ENCODE peak calls at places on chromosomes 6 and 20, in seven cellular contexts. One of them, this sample, is unnamed.

GRCh38 chr20:50118203-50118602 is 5.3 kb upstream of the UBE2V1 start:
- DNase-seq in HEK293T: no peak
- DNase-seq in activated naive CD4-positive, alpha-beta T cell treated with anti-CD3 and anti-CD28 coated beads, Interleukin-2, amount 10 ng/mL, durations not matched to agents 7 days and 5 days: no peak
- DNase-seq in M059J: no peak
- DNase-seq in astrocyte of the spinal cord: no peak
- DNase-seq in T follicular helper cell: no peak
- DNase-seq in brain microvascular endothelial cell: no peak
- DNase-seq in this sample: no peak

GRCh38 chr6:13364842-13365241 is 36.5 kb upstream of the TBC1D7 start:
- DNase-seq in astrocyte of the spinal cord: no peak
- DNase-seq in T follicular helper cell: no peak
- DNase-seq in activated naive CD4-positive, alpha-beta T cell treated with anti-CD3 and anti-CD28 coated beads, Interleukin-2, amount 10 ng/mL, durations not matched to agents 7 days and 5 days: no peak
- DNase-seq in HEK293T: no peak
- DNase-seq in M059J: no peak
- DNase-seq in brain microvascular endothelial cell: no peak
- DNase-seq in this sample: no peak

GRCh38 chr20:1211954-1212497 is 8.8 kb downstream of the C20orf202 start:
- DNase-seq in M059J: no peak
- DNase-seq in astrocyte of the spinal cord: no peak
- DNase-seq in HEK293T: no peak
- DNase-seq in T follicular helper cell: no peak
- DNase-seq in activated naive CD4-positive, alpha-beta T cell treated with anti-CD3 and anti-CD28 coated beads, Interleukin-2, amount 10 ng/mL, durations not matched to agents 7 days and 5 days: no peak
- DNase-seq in brain microvascular endothelial cell: no peak
- DNase-seq in this sample: no peak

GRCh38 chr6:34817337-34817910 is 25.5 kb downstream of the BLTP3A start:
- DNase-seq in brain microvascular endothelial cell: no peak
- DNase-seq in activated naive CD4-positive, alpha-beta T cell treated with anti-CD3 and anti-CD28 coated beads, Interleukin-2, amount 10 ng/mL, durations not matched to agents 7 days and 5 days: no peak
- DNase-seq in T follicular helper cell: no peak
- DNase-seq in astrocyte of the spinal cord: no peak
- DNase-seq in HEK293T: no peak
- DNase-seq in M059J: peak; percentile 15
- DNase-seq in this sample: no peak

GRCh38 chr6:162099685-162100084 is 627.9 kb downstream of the PRKN start:
- DNase-seq in astrocyte of the spinal cord: peak; percentile 88
- DNase-seq in activated naive CD4-positive, alpha-beta T cell treated with anti-CD3 and anti-CD28 coated beads, Interleukin-2, amount 10 ng/mL, durations not matched to agents 7 days and 5 days: no peak
- DNase-seq in M059J: peak; percentile 28
- DNase-seq in T follicular helper cell: no peak
- DNase-seq in brain microvascular endothelial cell: peak; percentile 89
- DNase-seq in HEK293T: no peak
- DNase-seq in this sample: no peak

GRCh38 chr20:33093074-33093473 is 13.6 kb downstream of the BPIFB4 start:
- DNase-seq in astrocyte of the spinal cord: no peak
- DNase-seq in M059J: no peak
- DNase-seq in brain microvascular endothelial cell: no peak
- DNase-seq in activated naive CD4-positive, alpha-beta T cell treated with anti-CD3 and anti-CD28 coated beads, Interleukin-2, amount 10 ng/mL, durations not matched to agents 7 days and 5 days: no peak
- DNase-seq in T follicular helper cell: no peak
- DNase-seq in HEK293T: no peak
- DNase-seq in this sample: no peak

GRCh38 chr20:60786686-60787217 is 465.3 kb upstream of the CDH4 start:
- DNase-seq in M059J: no peak
- DNase-seq in brain microvascular endothelial cell: no peak
- DNase-seq in astrocyte of the spinal cord: no peak
- DNase-seq in activated naive CD4-positive, alpha-beta T cell treated with anti-CD3 and anti-CD28 coated beads, Interleukin-2, amount 10 ng/mL, durations not matched to agents 7 days and 5 days: no peak
- DNase-seq in T follicular helper cell: no peak
- DNase-seq in HEK293T: no peak
- DNase-seq in this sample: no peak

GRCh38 chr6:130140084-130140483 is 82.7 kb downstream of the SAMD3 start:
- DNase-seq in brain microvascular endothelial cell: no peak
- DNase-seq in HEK293T: no peak
- DNase-seq in M059J: no peak
- DNase-seq in T follicular helper cell: no peak
- DNase-seq in activated naive CD4-positive, alpha-beta T cell treated with anti-CD3 and anti-CD28 coated beads, Interleukin-2, amount 10 ng/mL, durations not matched to agents 7 days and 5 days: no peak
- DNase-seq in astrocyte of the spinal cord: no peak
- DNase-seq in this sample: no peak

GRCh38 chr6:149079911-149080501 is 237.5 kb upstream of the TAB2 start:
- DNase-seq in T follicular helper cell: no peak
- DNase-seq in astrocyte of the spinal cord: peak; percentile 65
- DNase-seq in M059J: peak; percentile 63
- DNase-seq in HEK293T: no peak
- DNase-seq in brain microvascular endothelial cell: peak; percentile 32
- DNase-seq in activated naive CD4-positive, alpha-beta T cell treated with anti-CD3 and anti-CD28 coated beads, Interleukin-2, amount 10 ng/mL, durations not matched to agents 7 days and 5 days: no peak
- DNase-seq in this sample: no peak

GRCh38 chr20:18541741-18542140 is 25.5 kb upstream of the SMIM26 start:
- DNase-seq in HEK293T: no peak
- DNase-seq in M059J: no peak
- DNase-seq in astrocyte of the spinal cord: no peak
- DNase-seq in activated naive CD4-positive, alpha-beta T cell treated with anti-CD3 and anti-CD28 coated beads, Interleukin-2, amount 10 ng/mL, durations not matched to agents 7 days and 5 days: no peak
- DNase-seq in brain microvascular endothelial cell: no peak
- DNase-seq in T follicular helper cell: no peak
- DNase-seq in this sample: no peak

GRCh38 chr6:159985296-159985940 is 16.5 kb downstream of the IGF2R start:
- DNase-seq in brain microvascular endothelial cell: no peak
- DNase-seq in M059J: no peak
- DNase-seq in activated naive CD4-positive, alpha-beta T cell treated with anti-CD3 and anti-CD28 coated beads, Interleukin-2, amount 10 ng/mL, durations not matched to agents 7 days and 5 days: no peak
- DNase-seq in T follicular helper cell: no peak
- DNase-seq in HEK293T: no peak
- DNase-seq in astrocyte of the spinal cord: no peak
- DNase-seq in this sample: no peak

GRCh38 chr20:58567437-58567836 is 52.2 kb upstream of the APCDD1L start:
- DNase-seq in M059J: no peak
- DNase-seq in brain microvascular endothelial cell: no peak
- DNase-seq in activated naive CD4-positive, alpha-beta T cell treated with anti-CD3 and anti-CD28 coated beads, Interleukin-2, amount 10 ng/mL, durations not matched to agents 7 days and 5 days: peak; percentile 17
- DNase-seq in astrocyte of the spinal cord: no peak
- DNase-seq in HEK293T: no peak
- DNase-seq in T follicular helper cell: no peak
- DNase-seq in this sample: no peak

GRCh38 chr6:42176981-42177380 is 3.8 kb downstream of the GUCA1A start:
- DNase-seq in brain microvascular endothelial cell: no peak
- DNase-seq in activated naive CD4-positive, alpha-beta T cell treated with anti-CD3 and anti-CD28 coated beads, Interleukin-2, amount 10 ng/mL, durations not matched to agents 7 days and 5 days: no peak
- DNase-seq in T follicular helper cell: no peak
- DNase-seq in M059J: no peak
- DNase-seq in HEK293T: no peak
- DNase-seq in astrocyte of the spinal cord: no peak
- DNase-seq in this sample: no peak

GRCh38 chr20:29497261-29497671 is 1760.2 kb upstream of the DEFB115 start:
- DNase-seq in brain microvascular endothelial cell: no peak
- DNase-seq in activated naive CD4-positive, alpha-beta T cell treated with anti-CD3 and anti-CD28 coated beads, Interleukin-2, amount 10 ng/mL, durations not matched to agents 7 days and 5 days: peak; percentile 61
- DNase-seq in HEK293T: no peak
- DNase-seq in M059J: no peak
- DNase-seq in astrocyte of the spinal cord: no peak
- DNase-seq in T follicular helper cell: no peak
- DNase-seq in this sample: no peak

GRCh38 chr20:17841751-17842191 is 126.8 kb downstream of the SNX5 start:
- DNase-seq in activated naive CD4-positive, alpha-beta T cell treated with anti-CD3 and anti-CD28 coated beads, Interleukin-2, amount 10 ng/mL, durations not matched to agents 7 days and 5 days: no peak
- DNase-seq in brain microvascular endothelial cell: no peak
- DNase-seq in astrocyte of the spinal cord: peak; percentile 76
- DNase-seq in T follicular helper cell: no peak
- DNase-seq in HEK293T: no peak
- DNase-seq in M059J: peak; percentile 82
- DNase-seq in this sample: no peak

GRCh38 chr6:156563710-156564109 is 213.5 kb upstream of the ARID1B start:
- DNase-seq in activated naive CD4-positive, alpha-beta T cell treated with anti-CD3 and anti-CD28 coated beads, Interleukin-2, amount 10 ng/mL, durations not matched to agents 7 days and 5 days: no peak
- DNase-seq in T follicular helper cell: no peak
- DNase-seq in brain microvascular endothelial cell: no peak
- DNase-seq in astrocyte of the spinal cord: no peak
- DNase-seq in M059J: no peak
- DNase-seq in HEK293T: no peak
- DNase-seq in this sample: no peak

GRCh38 chr6:111674413-111674812 is 68.7 kb upstream of the TRAF3IP2 start:
- DNase-seq in activated naive CD4-positive, alpha-beta T cell treated with anti-CD3 and anti-CD28 coated beads, Interleukin-2, amount 10 ng/mL, durations not matched to agents 7 days and 5 days: no peak
- DNase-seq in HEK293T: no peak
- DNase-seq in brain microvascular endothelial cell: no peak
- DNase-seq in M059J: no peak
- DNase-seq in astrocyte of the spinal cord: no peak
- DNase-seq in T follicular helper cell: no peak
- DNase-seq in this sample: no peak

GRCh38 chr6:90764001-90764400 is 177.1 kb upstream of the MAP3K7 start:
- DNase-seq in T follicular helper cell: no peak
- DNase-seq in HEK293T: no peak
- DNase-seq in M059J: no peak
- DNase-seq in brain microvascular endothelial cell: no peak
- DNase-seq in astrocyte of the spinal cord: no peak
- DNase-seq in activated naive CD4-positive, alpha-beta T cell treated with anti-CD3 and anti-CD28 coated beads, Interleukin-2, amount 10 ng/mL, durations not matched to agents 7 days and 5 days: no peak
- DNase-seq in this sample: no peak